ENCODE peak calls at places on chromosomes 12 and 14, in seven cellular contexts. One of them, this sample, is unnamed.

GRCh38 chr14:23601845-23602180 is 23.2 kb upstream of the JPH4 start:
- DNase-seq in head of caudate nucleus: no peak
- DNase-seq in DMS79: no peak
- DNase-seq in NCI-H345: no peak
- DNase-seq in NCI-H1092 treated with DMSO at 0.1 percent for 48 hours: no peak
- DNase-seq in KBM-7: no peak
- DNase-seq in NCI-H1417: no peak
- DNase-seq in this sample: no peak

GRCh38 chr12:88562846-88563582 is 17.3 kb downstream of the KITLG start:
- DNase-seq in NCI-H1417: no peak
- DNase-seq in NCI-H345: no peak
- DNase-seq in DMS79: no peak
- DNase-seq in NCI-H1092 treated with DMSO at 0.1 percent for 48 hours: no peak
- DNase-seq in KBM-7: no peak
- DNase-seq in head of caudate nucleus: no peak
- DNase-seq in this sample: no peak

GRCh38 chr14:67166450-67166853 is 22.8 kb upstream of the GARIN2 start:
- DNase-seq in NCI-H345: peak
- DNase-seq in head of caudate nucleus: no peak
- DNase-seq in DMS79: no peak
- DNase-seq in NCI-H1092 treated with DMSO at 0.1 percent for 48 hours: peak
- DNase-seq in KBM-7: peak
- DNase-seq in NCI-H1417: no peak
- DNase-seq in this sample: peak

GRCh38 chr12:76375470-76375869 is 27.3 kb upstream of the BBS10 start:
- DNase-seq in head of caudate nucleus: no peak
- DNase-seq in KBM-7: no peak
- DNase-seq in NCI-H1417: no peak
- DNase-seq in NCI-H1092 treated with DMSO at 0.1 percent for 48 hours: no peak
- DNase-seq in DMS79: no peak
- DNase-seq in NCI-H345: no peak
- DNase-seq in this sample: no peak

GRCh38 chr12:58924652-58925051 is 4.3 kb upstream of the LRIG3 start:
- DNase-seq in KBM-7: no peak
- DNase-seq in NCI-H345: no peak
- DNase-seq in NCI-H1092 treated with DMSO at 0.1 percent for 48 hours: no peak
- DNase-seq in DMS79: no peak
- DNase-seq in NCI-H1417: no peak
- DNase-seq in head of caudate nucleus: no peak
- DNase-seq in this sample: no peak

GRCh38 chr12:72570601-72571000 is 298.4 kb downstream of the TRHDE start:
- DNase-seq in NCI-H345: no peak
- DNase-seq in DMS79: no peak
- DNase-seq in NCI-H1092 treated with DMSO at 0.1 percent for 48 hours: no peak
- DNase-seq in NCI-H1417: no peak
- DNase-seq in head of caudate nucleus: no peak
- DNase-seq in KBM-7: peak
- DNase-seq in this sample: no peak

GRCh38 chr12:112992541-112993398 is 14.5 kb downstream of the OAS2 start:
- DNase-seq in head of caudate nucleus: no peak
- DNase-seq in DMS79: peak
- DNase-seq in NCI-H1417: peak
- DNase-seq in NCI-H1092 treated with DMSO at 0.1 percent for 48 hours: peak
- DNase-seq in KBM-7: peak
- DNase-seq in NCI-H345: peak
- DNase-seq in this sample: peak

GRCh38 chr12:91918431-91918830 is 227.2 kb downstream of the BTG1 start:
- DNase-seq in NCI-H1092 treated with DMSO at 0.1 percent for 48 hours: no peak
- DNase-seq in NCI-H1417: no peak
- DNase-seq in KBM-7: no peak
- DNase-seq in NCI-H345: no peak
- DNase-seq in head of caudate nucleus: no peak
- DNase-seq in DMS79: no peak
- DNase-seq in this sample: no peak

GRCh38 chr14:76154539-76155126 is 2.9 kb downstream of the GPATCH2L start:
- DNase-seq in DMS79: no peak
- DNase-seq in NCI-H1417: no peak
- DNase-seq in NCI-H345: no peak
- DNase-seq in head of caudate nucleus: no peak
- DNase-seq in KBM-7: no peak
- DNase-seq in NCI-H1092 treated with DMSO at 0.1 percent for 48 hours: no peak
- DNase-seq in this sample: no peak

GRCh38 chr14:99803803-99804202 is 10.6 kb downstream of the EML1 start:
- DNase-seq in NCI-H345: peak
- DNase-seq in NCI-H1417: peak
- DNase-seq in NCI-H1092 treated with DMSO at 0.1 percent for 48 hours: peak
- DNase-seq in head of caudate nucleus: no peak
- DNase-seq in DMS79: peak
- DNase-seq in KBM-7: no peak
- DNase-seq in this sample: no peak

GRCh38 chr14:95545769-95546168 is 10.9 kb downstream of the GLRX5 start:
- DNase-seq in KBM-7: no peak
- DNase-seq in NCI-H345: no peak
- DNase-seq in head of caudate nucleus: no peak
- DNase-seq in NCI-H1092 treated with DMSO at 0.1 percent for 48 hours: no peak
- DNase-seq in DMS79: no peak
- DNase-seq in NCI-H1417: no peak
- DNase-seq in this sample: peak

GRCh38 chr12:3320881-3321509 is 170.0 kb upstream of the PRMT8 start:
- DNase-seq in KBM-7: no peak
- DNase-seq in NCI-H1092 treated with DMSO at 0.1 percent for 48 hours: peak
- DNase-seq in head of caudate nucleus: no peak
- DNase-seq in NCI-H1417: no peak
- DNase-seq in DMS79: no peak
- DNase-seq in NCI-H345: no peak
- DNase-seq in this sample: no peak

GRCh38 chr12:48001426-48002178 is 2.7 kb downstream of the COL2A1 start:
- DNase-seq in DMS79: peak
- DNase-seq in NCI-H345: no peak
- DNase-seq in NCI-H1417: peak
- DNase-seq in NCI-H1092 treated with DMSO at 0.1 percent for 48 hours: peak
- DNase-seq in head of caudate nucleus: no peak
- DNase-seq in KBM-7: peak
- DNase-seq in this sample: peak

GRCh38 chr12:56678852-56679251 is 9.2 kb downstream of the PTGES3 start:
- DNase-seq in head of caudate nucleus: no peak
- DNase-seq in NCI-H345: no peak
- DNase-seq in KBM-7: no peak
- DNase-seq in DMS79: no peak
- DNase-seq in NCI-H1417: no peak
- DNase-seq in NCI-H1092 treated with DMSO at 0.1 percent for 48 hours: no peak
- DNase-seq in this sample: no peak

GRCh38 chr12:94435511-94435927 is 24.1 kb downstream of the CEP83 start:
- DNase-seq in NCI-H345: no peak
- DNase-seq in NCI-H1417: no peak
- DNase-seq in DMS79: no peak
- DNase-seq in KBM-7: peak
- DNase-seq in NCI-H1092 treated with DMSO at 0.1 percent for 48 hours: no peak
- DNase-seq in head of caudate nucleus: no peak
- DNase-seq in this sample: no peak

GRCh38 chr14:90624732-90625444 is 191.3 kb downstream of the TTC7B start:
- DNase-seq in head of caudate nucleus: no peak
- DNase-seq in NCI-H345: no peak
- DNase-seq in NCI-H1417: no peak
- DNase-seq in KBM-7: no peak
- DNase-seq in DMS79: peak
- DNase-seq in NCI-H1092 treated with DMSO at 0.1 percent for 48 hours: no peak
- DNase-seq in this sample: no peak

GRCh38 chr14:87632796-87633195 is 360.2 kb downstream of the GALC start:
- DNase-seq in NCI-H1417: no peak
- DNase-seq in NCI-H1092 treated with DMSO at 0.1 percent for 48 hours: no peak
- DNase-seq in head of caudate nucleus: no peak
- DNase-seq in KBM-7: no peak
- DNase-seq in NCI-H345: no peak
- DNase-seq in DMS79: no peak
- DNase-seq in this sample: peak

GRCh38 chr12:109273354-109273753 is 35.7 kb downstream of the FOXN4 start:
- DNase-seq in NCI-H1417: peak
- DNase-seq in NCI-H345: peak
- DNase-seq in head of caudate nucleus: no peak
- DNase-seq in NCI-H1092 treated with DMSO at 0.1 percent for 48 hours: peak
- DNase-seq in DMS79: peak
- DNase-seq in KBM-7: no peak
- DNase-seq in this sample: no peak

GRCh38 chr12:51368640-51369517 is 22.3 kb downstream of the GALNT6 start:
- DNase-seq in NCI-H1092 treated with DMSO at 0.1 percent for 48 hours: no peak
- DNase-seq in head of caudate nucleus: no peak
- DNase-seq in DMS79: no peak
- DNase-seq in NCI-H1417: peak
- DNase-seq in NCI-H345: peak
- DNase-seq in KBM-7: peak
- DNase-seq in this sample: peak

GRCh38 chr12:99984271-99985128 is at the start of gene ANKS1B:
- DNase-seq in KBM-7: peak
- DNase-seq in head of caudate nucleus: peak
- DNase-seq in NCI-H1417: peak
- DNase-seq in DMS79: peak
- DNase-seq in NCI-H345: peak
- DNase-seq in NCI-H1092 treated with DMSO at 0.1 percent for 48 hours: peak
- DNase-seq in this sample: no peak

GRCh38 chr12:43115441-43116160 is 436.4 kb downstream of the ADAMTS20 start:
- DNase-seq in NCI-H345: no peak
- DNase-seq in head of caudate nucleus: no peak
- DNase-seq in NCI-H1092 treated with DMSO at 0.1 percent for 48 hours: no peak
- DNase-seq in KBM-7: no peak
- DNase-seq in NCI-H1417: no peak
- DNase-seq in DMS79: no peak
- DNase-seq in this sample: no peak

GRCh38 chr14:22112004-22112403 is 438.4 kb upstream of the OR4E1 start:
- DNase-seq in head of caudate nucleus: no peak
- DNase-seq in NCI-H1417: no peak
- DNase-seq in NCI-H345: no peak
- DNase-seq in DMS79: no peak
- DNase-seq in KBM-7: peak
- DNase-seq in NCI-H1092 treated with DMSO at 0.1 percent for 48 hours: no peak
- DNase-seq in this sample: no peak

GRCh38 chr12:98185606-98186005 is 329.8 kb upstream of the TMPO start:
- DNase-seq in head of caudate nucleus: no peak
- DNase-seq in NCI-H345: no peak
- DNase-seq in NCI-H1092 treated with DMSO at 0.1 percent for 48 hours: no peak
- DNase-seq in NCI-H1417: no peak
- DNase-seq in DMS79: no peak
- DNase-seq in KBM-7: no peak
- DNase-seq in this sample: peak

GRCh38 chr12:34597548-34598351 is 575.5 kb downstream of the ALG10 start:
- DNase-seq in NCI-H1417: no peak
- DNase-seq in NCI-H1092 treated with DMSO at 0.1 percent for 48 hours: no peak
- DNase-seq in NCI-H345: no peak
- DNase-seq in head of caudate nucleus: no peak
- DNase-seq in KBM-7: no peak
- DNase-seq in DMS79: no peak
- DNase-seq in this sample: no peak

GRCh38 chr12:132488127-132489077 is 1.5 kb upstream of the FBRSL1 start:
- DNase-seq in NCI-H1092 treated with DMSO at 0.1 percent for 48 hours: no peak
- DNase-seq in KBM-7: peak
- DNase-seq in head of caudate nucleus: no peak
- DNase-seq in NCI-H1417: no peak
- DNase-seq in NCI-H345: no peak
- DNase-seq in DMS79: no peak
- DNase-seq in this sample: no peak

GRCh38 chr12:131920902-131921840 is 7.9 kb upstream of the PUS1 start:
- DNase-seq in KBM-7: no peak
- DNase-seq in NCI-H345: no peak
- DNase-seq in DMS79: no peak
- DNase-seq in NCI-H1092 treated with DMSO at 0.1 percent for 48 hours: no peak
- DNase-seq in NCI-H1417: no peak
- DNase-seq in head of caudate nucleus: no peak
- DNase-seq in this sample: no peak

GRCh38 chr14:36659010-36659821 is 2.4 kb upstream of the PAX9 start:
- DNase-seq in NCI-H345: no peak
- DNase-seq in NCI-H1092 treated with DMSO at 0.1 percent for 48 hours: no peak
- DNase-seq in NCI-H1417: no peak
- DNase-seq in head of caudate nucleus: no peak
- DNase-seq in DMS79: no peak
- DNase-seq in KBM-7: no peak
- DNase-seq in this sample: no peak

GRCh38 chr12:8658361-8658760 is 4.3 kb downstream of the MFAP5 start:
- DNase-seq in KBM-7: no peak
- DNase-seq in NCI-H1092 treated with DMSO at 0.1 percent for 48 hours: no peak
- DNase-seq in NCI-H345: no peak
- DNase-seq in DMS79: no peak
- DNase-seq in head of caudate nucleus: no peak
- DNase-seq in NCI-H1417: no peak
- DNase-seq in this sample: peak

GRCh38 chr12:45477526-45477925 is 252.0 kb upstream of the ARID2 start:
- DNase-seq in NCI-H345: no peak
- DNase-seq in KBM-7: no peak
- DNase-seq in DMS79: no peak
- DNase-seq in NCI-H1417: no peak
- DNase-seq in head of caudate nucleus: no peak
- DNase-seq in NCI-H1092 treated with DMSO at 0.1 percent for 48 hours: no peak
- DNase-seq in this sample: no peak

GRCh38 chr12:52434760-52435530 is 774 bp upstream of the KRT75 start:
- DNase-seq in NCI-H1417: no peak
- DNase-seq in KBM-7: no peak
- DNase-seq in head of caudate nucleus: no peak
- DNase-seq in NCI-H1092 treated with DMSO at 0.1 percent for 48 hours: no peak
- DNase-seq in DMS79: no peak
- DNase-seq in NCI-H345: no peak
- DNase-seq in this sample: peak

GRCh38 chr12:68245071-68246021 is 8.1 kb downstream of the IL22 start:
- DNase-seq in KBM-7: no peak
- DNase-seq in NCI-H1092 treated with DMSO at 0.1 percent for 48 hours: no peak
- DNase-seq in NCI-H1417: no peak
- DNase-seq in NCI-H345: no peak
- DNase-seq in head of caudate nucleus: no peak
- DNase-seq in DMS79: no peak
- DNase-seq in this sample: no peak

GRCh38 chr12:30045171-30045570 is 261.4 kb upstream of the TMTC1 start:
- DNase-seq in head of caudate nucleus: no peak
- DNase-seq in KBM-7: no peak
- DNase-seq in DMS79: no peak
- DNase-seq in NCI-H345: no peak
- DNase-seq in NCI-H1092 treated with DMSO at 0.1 percent for 48 hours: no peak
- DNase-seq in NCI-H1417: no peak
- DNase-seq in this sample: no peak

GRCh38 chr12:17666641-17667324 is 423.2 kb downstream of the RERGL start:
- DNase-seq in head of caudate nucleus: no peak
- DNase-seq in DMS79: no peak
- DNase-seq in KBM-7: no peak
- DNase-seq in NCI-H1417: no peak
- DNase-seq in NCI-H1092 treated with DMSO at 0.1 percent for 48 hours: no peak
- DNase-seq in NCI-H345: no peak
- DNase-seq in this sample: no peak

GRCh38 chr14:89767861-89768268 is 186.7 kb downstream of the EFCAB11 start:
- DNase-seq in NCI-H345: peak
- DNase-seq in NCI-H1417: peak
- DNase-seq in KBM-7: peak
- DNase-seq in head of caudate nucleus: no peak
- DNase-seq in DMS79: no peak
- DNase-seq in NCI-H1092 treated with DMSO at 0.1 percent for 48 hours: peak
- DNase-seq in this sample: peak

GRCh38 chr12:71054551-71054950 is 103.2 kb downstream of the TSPAN8 start:
- DNase-seq in NCI-H1092 treated with DMSO at 0.1 percent for 48 hours: no peak
- DNase-seq in head of caudate nucleus: no peak
- DNase-seq in NCI-H1417: no peak
- DNase-seq in NCI-H345: no peak
- DNase-seq in KBM-7: no peak
- DNase-seq in DMS79: no peak
- DNase-seq in this sample: no peak

GRCh38 chr12:65464930-65465329 is 186.4 kb downstream of the MSRB3 start:
- DNase-seq in DMS79: no peak
- DNase-seq in NCI-H1417: no peak
- DNase-seq in NCI-H1092 treated with DMSO at 0.1 percent for 48 hours: no peak
- DNase-seq in NCI-H345: no peak
- DNase-seq in KBM-7: no peak
- DNase-seq in head of caudate nucleus: no peak
- DNase-seq in this sample: peak

GRCh38 chr14:93207468-93208308 is 632 bp downstream of the UBR7 start:
- DNase-seq in NCI-H1092 treated with DMSO at 0.1 percent for 48 hours: peak
- DNase-seq in DMS79: peak
- DNase-seq in KBM-7: peak
- DNase-seq in head of caudate nucleus: no peak
- DNase-seq in NCI-H1417: peak
- DNase-seq in NCI-H345: peak
- DNase-seq in this sample: peak

GRCh38 chr14:75578786-75579781 is 664 bp downstream of the FLVCR2 start:
- DNase-seq in KBM-7: peak
- DNase-seq in head of caudate nucleus: no peak
- DNase-seq in NCI-H1417: no peak
- DNase-seq in NCI-H345: no peak
- DNase-seq in DMS79: peak
- DNase-seq in NCI-H1092 treated with DMSO at 0.1 percent for 48 hours: no peak
- DNase-seq in this sample: no peak